ENCODE peak calls at places on chromosomes 11 and 22, in four cellular contexts. T, E, R and C are unnamed samples.

GRCh38 chr11:128330203-128330602 is 257.2 kb downstream of the ETS1 start:
- DNase-seq in T (no peak), E (no peak), R (no peak), C (no peak)

GRCh38 chr11:65851083-65851579 is 6.8 kb downstream of the CFL1 start:
- DNase-seq in T (no peak), E (no peak), R (no peak), C (no peak)

GRCh38 chr22:43823353-43823908 is 11.3 kb upstream of the EFCAB6 start:
- DNase-seq in T (no peak), E (no peak), R (no peak), C (no peak)

GRCh38 chr11:118911880-118912741 is 13.6 kb downstream of the BCL9L start:
- DNase-seq in T (no peak), E (peak; percentile 87), R (no peak), C (no peak)

GRCh38 chr22:41231369-41231768 is 9.4 kb downstream of the CHADL start:
- DNase-seq in T (no peak), E (no peak), R (no peak), C (no peak)

GRCh38 chr22:35198738-35199137 is 58.6 kb upstream of the HMGXB4 start:
- DNase-seq in T (no peak), E (no peak), R (no peak), C (no peak)

GRCh38 chr22:48316876-48317250 is 1510.8 kb downstream of the BRD1 start:
- DNase-seq in T (no peak), E (no peak), R (no peak), C (no peak)

GRCh38 chr11:34150494-34151151 is 45.2 kb downstream of the NAT10 start:
- DNase-seq in T (no peak), E (no peak), R (peak; percentile 10), C (no peak)

GRCh38 chr11:8608646-8609045 is 14.6 kb upstream of the STK33 start:
- DNase-seq in T (no peak), E (no peak), R (no peak), C (no peak)

GRCh38 chr22:50184541-50185383 is 951 bp upstream of the TRABD start:
- DNase-seq in T (no peak), E (no peak), R (no peak), C (no peak)

GRCh38 chr11:64540426-64540825 is 50.6 kb upstream of the SLC22A12 start:
- DNase-seq in T (no peak), E (no peak), R (no peak), C (no peak)

GRCh38 chr11:24496728-24497396 is at the start of gene LUZP2:
- DNase-seq in T (no peak), E (peak; percentile 33), R (no peak), C (no peak)

GRCh38 chr11:60251485-60252207 is 8.7 kb upstream of the MS4A4E start:
- DNase-seq in T (no peak), E (no peak), R (no peak), C (peak; percentile 38)

GRCh38 chr11:133697161-133697560 is 148.2 kb downstream of the SPATA19 start:
- DNase-seq in T (no peak), E (no peak), R (no peak), C (no peak)

GRCh38 chr11:17906436-17906835 is 106.4 kb downstream of the SERGEF start:
- DNase-seq in T (no peak), E (no peak), R (no peak), C (no peak)

GRCh38 chr11:62921573-62922188 is 518 bp upstream of the CHRM1 start:
- DNase-seq in T (no peak), E (peak; percentile 77), R (no peak), C (no peak)

GRCh38 chr22:38230108-38230825 is 28.5 kb downstream of the MAFF start:
- DNase-seq in T (no peak), E (no peak), R (no peak), C (peak; percentile 75)

GRCh38 chr22:38947321-38948112 is 9.9 kb upstream of the APOBEC3A start:
- DNase-seq in T (no peak), E (peak; percentile 10), R (no peak), C (no peak)

GRCh38 chr11:5043385-5043784 is 2.9 kb upstream of the OR52J3 start:
- DNase-seq in T (no peak), E (no peak), R (no peak), C (no peak)

GRCh38 chr11:80330302-80330701 is 889.5 kb upstream of the TENM4 start:
- DNase-seq in T (no peak), E (peak; percentile 8), R (no peak), C (no peak)

GRCh38 chr11:66950113-66950535 is 8.1 kb downstream of the PC start:
- DNase-seq in T (no peak), E (no peak), R (no peak), C (no peak)

GRCh38 chr22:32752326-32752725 is 49.2 kb upstream of the TIMP3 start:
- DNase-seq in T (no peak), E (no peak), R (no peak), C (no peak)

GRCh38 chr11:93501856-93502255 is 41.3 kb downstream of the SMCO4 start:
- DNase-seq in T (no peak), E (no peak), R (no peak), C (no peak)

GRCh38 chr22:43277987-43278601 is 65.1 kb downstream of the SCUBE1 start:
- DNase-seq in T (no peak), E (no peak), R (no peak), C (no peak)

GRCh38 chr11:118194835-118195627 is 18.6 kb upstream of the SCN2B start:
- DNase-seq in T (no peak), E (peak; percentile 86), R (peak; percentile 66), C (no peak)

GRCh38 chr11:75465701-75466531 is 32.9 kb upstream of the KLHL35 start:
- DNase-seq in T (no peak), E (no peak), R (no peak), C (no peak)

GRCh38 chr11:76653674-76654309 is 16.8 kb downstream of the LRRC32 start:
- DNase-seq in T (no peak), E (no peak), R (peak; percentile 71), C (no peak)

GRCh38 chr11:17002543-17002942 is 11.7 kb downstream of the PLEKHA7 start:
- DNase-seq in T (no peak), E (no peak), R (no peak), C (no peak)

GRCh38 chr11:116072776-116073175 is 568.6 kb upstream of the CADM1 start:
- DNase-seq in T (no peak), E (no peak), R (no peak), C (no peak)

GRCh38 chr11:119417726-119418540 is 5.0 kb downstream of the THY1 start:
- DNase-seq in T (no peak), E (peak; percentile 78), R (peak; percentile 71), C (no peak)

GRCh38 chr11:119218141-119218878 is 12.2 kb downstream of the CBL start:
- DNase-seq in T (no peak), E (peak; percentile 93), R (peak; percentile 44), C (no peak)

DNA sequence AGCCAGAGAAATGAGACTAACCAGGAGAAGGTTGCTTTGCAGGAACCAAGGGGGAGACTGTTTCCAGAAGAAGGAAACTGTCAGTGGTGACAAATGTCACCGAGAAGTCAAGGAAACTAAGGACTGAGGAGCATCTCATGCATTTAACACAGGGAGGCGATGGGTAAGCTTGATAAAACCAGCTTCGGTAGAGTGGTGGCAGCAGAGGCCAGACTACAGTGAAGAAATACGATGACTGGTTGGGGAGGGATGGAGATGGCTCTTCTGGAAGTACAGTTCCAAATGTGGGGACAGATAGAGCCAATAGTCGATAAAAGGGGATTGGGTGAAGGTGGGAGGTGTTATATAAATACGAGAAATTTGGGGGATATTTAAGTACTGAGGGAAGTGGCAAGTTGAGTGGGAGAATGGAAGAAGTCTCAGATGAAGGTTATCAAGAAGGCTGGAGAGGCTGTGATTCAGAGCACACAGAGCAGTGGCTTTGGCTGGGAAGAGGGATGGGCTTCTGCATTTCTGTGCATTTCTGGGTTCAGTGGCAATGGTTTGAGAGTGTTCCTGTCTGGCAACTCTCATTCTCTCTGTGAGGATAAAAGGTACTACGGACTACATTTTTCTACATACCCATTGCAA is 29.2 kb downstream of the SC5D start:
- DNase-seq in T (peak; percentile 50), E (peak; percentile 27), R (no peak), C (peak; percentile 60)
- TF ChIP-seq CTCF in T (peak; percentile 30), E (no peak), R (peak; percentile 31), C (peak; percentile 73)

GRCh38 chr11:72534859-72535547 is 100.7 kb upstream of the CLPB start:
- DNase-seq in T (no peak), E (no peak), R (no peak), C (no peak)
- TF ChIP-seq CTCF in T (no peak), E (no peak), R (no peak), C (no peak)

DNA sequence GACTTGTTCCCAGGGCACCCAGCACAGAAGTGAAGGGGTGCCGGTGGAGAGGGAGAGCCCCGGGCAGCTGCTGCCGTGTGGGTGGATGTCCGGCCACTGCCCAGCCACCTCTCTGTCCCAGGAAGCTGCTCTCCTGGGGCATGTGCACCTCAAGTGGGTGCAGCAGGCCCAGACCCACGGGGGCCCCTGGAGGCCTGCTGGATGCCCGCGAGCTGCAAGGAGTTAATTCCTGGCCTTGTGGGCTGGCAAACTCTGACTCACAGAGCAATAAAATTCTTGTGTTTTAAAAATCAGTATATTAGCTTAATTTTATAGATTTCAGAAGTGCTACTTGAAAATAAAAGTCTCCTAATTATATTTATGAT is 37.4 kb upstream of the KCNQ1OT1 start:
- DNase-seq in T (no peak), E (no peak), R (no peak), C (no peak)
- TF ChIP-seq CTCF in T (no peak), E (no peak), R (no peak), C (no peak)

GRCh38 chr22:24834845-24835570 is 29.0 kb downstream of the SGSM1 start:
- DNase-seq in T (no peak), E (no peak), R (no peak), C (no peak)
- TF ChIP-seq CTCF in T (no peak), E (no peak), R (no peak), C (no peak)

DNA sequence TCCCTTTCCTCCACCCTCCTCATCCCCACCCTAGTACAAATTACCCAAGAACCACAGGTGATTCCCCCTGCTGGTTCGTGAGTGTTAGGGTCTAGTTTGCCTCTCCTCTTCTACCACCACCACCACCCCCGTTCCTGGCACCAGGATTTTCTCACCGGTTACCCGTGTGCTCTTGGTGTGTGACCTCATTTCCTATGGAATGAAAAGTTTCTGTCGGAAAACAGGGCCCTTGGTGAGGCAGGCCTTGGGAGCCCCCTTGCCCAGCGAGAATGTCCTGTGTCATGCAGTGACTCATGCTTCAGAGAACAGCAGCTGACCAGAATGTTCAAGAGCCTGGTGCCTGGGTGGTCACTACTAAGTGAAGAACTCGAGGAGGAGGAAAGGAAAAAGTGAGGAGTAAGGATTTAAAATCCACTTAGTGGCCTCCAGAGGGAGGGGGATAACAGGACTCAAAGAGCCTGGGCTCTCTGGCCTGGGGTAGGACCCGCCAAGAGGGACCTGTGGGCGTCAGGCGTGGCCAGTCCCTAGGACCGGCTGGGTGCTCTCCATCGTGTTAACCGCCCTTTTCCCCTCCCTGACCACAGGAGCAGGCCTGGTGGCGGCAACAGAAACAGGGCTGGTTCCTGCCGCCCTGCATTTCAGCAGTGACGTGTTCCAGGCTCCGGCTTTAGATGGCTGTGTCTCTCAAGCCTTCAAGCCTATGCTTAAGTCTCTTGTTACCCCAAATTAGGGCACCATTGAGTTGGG is 30.2 kb downstream of the C22orf31 start:
- DNase-seq in T (no peak), E (peak; percentile 41), R (no peak), C (no peak)
- TF ChIP-seq CTCF in T (no peak), E (no peak), R (no peak), C (no peak)

DNA sequence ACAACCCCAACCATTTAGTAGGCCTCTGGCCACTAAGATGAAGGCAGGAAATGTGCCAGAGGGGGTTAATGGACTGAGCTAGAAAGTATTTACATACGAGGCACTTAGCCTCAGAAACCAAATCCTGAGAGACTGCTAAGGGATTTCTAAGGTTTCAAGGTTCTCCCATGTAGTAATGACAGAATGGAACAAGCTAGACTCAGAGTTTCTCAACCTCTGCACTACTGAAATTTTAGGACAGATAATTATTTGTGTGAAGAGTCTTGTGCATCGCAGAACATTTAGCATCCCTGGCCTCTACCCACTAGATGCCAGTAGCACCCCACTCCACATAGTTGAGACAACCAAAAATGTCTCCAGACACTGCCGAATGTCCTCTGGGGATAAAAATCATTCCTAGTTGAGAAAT is 54.8 kb upstream of the CHRM4 start:
- DNase-seq in T (no peak), E (no peak), R (no peak), C (no peak)
- TF ChIP-seq CTCF in T (no peak), E (no peak), R (peak; percentile 25), C (peak; percentile 11)